ENCODE peak calls at places on chromosomes 16 and 17, in ten cellular contexts. F, B, R, N, O, S, E, W, A and J are unnamed samples.

GRCh38 chr17:35898283-35899070 is 18.3 kb upstream of the CCL5 start:
- DNase-seq in F (peak; percentile 19), B (no peak), R (no peak), N (no peak), O (no peak), S (no peak), E (peak; percentile 15), W (no peak), A (no peak), J (no peak)

GRCh38 chr16:8885674-8886592 is 3.8 kb downstream of the LITAFD start:
- DNase-seq in F (no peak), B (peak; percentile 52), R (no peak), N (no peak), O (no peak), S (peak; percentile 51), E (peak; percentile 48), W (no peak), A (no peak), J (peak; percentile 73)

GRCh38 chr17:45429338-45430005 is 3.2 kb downstream of the ARHGAP27 start:
- DNase-seq in F (no peak), B (peak; percentile 60), R (no peak), N (no peak), O (no peak), S (no peak), E (no peak), W (no peak), A (no peak), J (no peak)

GRCh38 chr17:14604920-14605599 is 304.2 kb downstream of the HS3ST3B1 start:
- DNase-seq in F (peak; percentile 13), B (no peak), R (peak; percentile 2), N (no peak), O (no peak), S (no peak), E (no peak), W (no peak), A (no peak), J (no peak)

GRCh38 chr17:50603340-50603739 is 31.3 kb upstream of the ABCC3 start:
- DNase-seq in F (no peak), B (no peak), R (no peak), N (no peak), O (no peak), S (no peak), E (no peak), W (no peak), A (no peak), J (no peak)

GRCh38 chr17:292016-292415 is 60.6 kb downstream of the RPH3AL start:
- DNase-seq in F (no peak), B (no peak), R (no peak), N (no peak), O (no peak), S (no peak), E (no peak), W (no peak), A (no peak), J (no peak)

GRCh38 chr17:51164911-51165679 is 1.1 kb upstream of the NME2 start:
- DNase-seq in F (no peak), B (no peak), R (no peak), N (no peak), O (no peak), S (no peak), E (no peak), W (no peak), A (no peak), J (no peak)

GRCh38 chr16:5865231-5865630 is 767.6 kb upstream of the EEF2KMT start:
- DNase-seq in F (no peak), B (no peak), R (no peak), N (no peak), O (no peak), S (no peak), E (no peak), W (no peak), A (no peak), J (no peak)

GRCh38 chr17:76397184-76397583 is 12.8 kb downstream of the SPHK1 start:
- DNase-seq in F (no peak), B (no peak), R (no peak), N (no peak), O (no peak), S (no peak), E (no peak), W (no peak), A (no peak), J (no peak)

GRCh38 chr17:633641-634091 is 81.0 kb downstream of the VPS53 start:
- DNase-seq in F (no peak), B (no peak), R (no peak), N (no peak), O (no peak), S (no peak), E (peak; percentile 78), W (peak; percentile 39), A (no peak), J (no peak)

GRCh38 chr16:68951991-68952877 is 108.9 kb downstream of the TANGO6 start:
- DNase-seq in F (no peak), B (no peak), R (no peak), N (no peak), O (no peak), S (peak; percentile 24), E (peak; percentile 29), W (no peak), A (no peak), J (no peak)

GRCh38 chr17:36731091-36731490 is 129.7 kb downstream of the MRM1 start:
- DNase-seq in F (no peak), B (no peak), R (no peak), N (no peak), O (no peak), S (no peak), E (no peak), W (no peak), A (no peak), J (no peak)

GRCh38 chr17:50181601-50182345 is 16.0 kb downstream of the SGCA start:
- DNase-seq in F (no peak), B (no peak), R (no peak), N (no peak), O (no peak), S (peak; percentile 65), E (no peak), W (no peak), A (no peak), J (peak; percentile 50)

GRCh38 chr16:17331071-17331521 is 139.7 kb downstream of the XYLT1 start:
- DNase-seq in F (peak; percentile 55), B (no peak), R (no peak), N (no peak), O (no peak), S (no peak), E (no peak), W (peak; percentile 55), A (no peak), J (no peak)

DNA sequence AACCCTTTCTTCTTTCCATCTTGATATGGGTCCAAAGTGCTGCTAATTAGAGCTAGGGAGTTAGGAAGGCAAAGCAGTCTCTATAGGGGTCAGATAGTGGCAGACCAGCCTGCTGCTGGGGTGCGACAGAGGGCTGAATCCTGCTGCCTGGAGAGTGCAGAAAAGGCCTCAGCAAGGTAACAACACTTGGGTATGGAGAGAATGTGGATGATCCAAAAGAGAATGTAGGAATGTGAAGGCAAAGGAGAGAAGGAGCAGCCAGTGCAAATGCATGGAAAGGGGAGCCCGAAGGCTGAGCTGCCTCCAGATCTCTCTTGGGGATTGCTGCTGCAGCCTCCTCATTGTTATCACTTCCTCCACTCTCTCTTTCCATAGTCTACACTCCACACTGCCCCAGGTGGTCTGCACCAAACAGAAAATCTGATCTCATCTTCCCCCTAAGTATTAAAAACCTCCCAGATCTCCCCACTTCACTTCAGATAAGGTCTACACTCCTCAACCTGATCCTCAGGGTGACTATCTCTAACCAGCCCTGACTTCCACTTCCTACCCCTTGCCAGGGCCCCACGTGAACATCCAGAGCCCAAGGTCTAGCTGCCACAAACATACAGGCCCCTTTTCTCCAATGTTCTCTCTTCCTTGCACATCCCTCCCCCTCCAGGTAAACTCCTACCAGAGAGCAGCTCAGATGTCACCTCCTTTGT is 28.8 kb downstream of the TOM1L2 start:
- DNase-seq in F (no peak), B (no peak), R (no peak), N (no peak), O (no peak), S (no peak), E (no peak), W (no peak), A (no peak), J (no peak)
- H3K4me1 ChIP-seq in F (peaks cover 42% of the 10 kb centered on the region), B (peaks cover 43% of the 10 kb centered on the region), R (peaks cover 45% of the 10 kb centered on the region), N (peaks cover 14% of the 10 kb centered on the region), O (peaks cover 66% of the 10 kb centered on the region), S (peaks cover 40% of the 10 kb centered on the region), E (peaks cover 43% of the 10 kb centered on the region), W (peaks cover 6% of the 10 kb centered on the region), A (no peaks in the 10 kb centered on the region), J (peaks cover 69% of the 10 kb centered on the region)

DNA sequence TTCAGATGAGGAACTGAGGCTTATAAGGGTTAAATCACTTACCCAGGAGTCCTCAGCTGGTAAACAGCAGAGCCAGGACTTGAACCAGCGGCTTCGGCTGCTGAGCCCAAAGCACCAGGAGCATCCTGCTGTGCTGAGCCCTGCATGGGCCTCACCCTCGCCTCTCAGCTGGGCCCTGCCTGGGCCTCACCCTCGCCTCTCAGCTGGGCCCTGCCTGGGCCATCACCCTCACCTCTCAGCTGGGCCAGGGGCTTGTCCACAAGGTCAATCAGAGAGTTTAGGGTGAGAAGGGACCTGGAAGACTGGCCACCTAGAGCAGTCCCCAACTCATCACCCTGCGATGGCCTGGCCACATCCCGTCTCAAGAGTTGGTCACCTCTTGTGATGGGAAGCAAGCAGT is 4.2 kb downstream of the STAC2 start:
- DNase-seq in F (no peak), B (no peak), R (no peak), N (no peak), O (no peak), S (no peak), E (no peak), W (no peak), A (no peak), J (no peak)
- H3K27me3 ChIP-seq in F (peaks cover 24% of the 10 kb centered on the region), B (peaks cover 76% of the 10 kb centered on the region), R (peaks cover 8% of the 10 kb centered on the region), N (peaks cover 14% of the 10 kb centered on the region), O (peaks cover 15% of the 10 kb centered on the region), S (peaks cover 76% of the 10 kb centered on the region), E (peaks cover 44% of the 10 kb centered on the region), W (no peaks in the 10 kb centered on the region), A (peaks cover 27% of the 10 kb centered on the region), J (peaks cover 26% of the 10 kb centered on the region)

DNA sequence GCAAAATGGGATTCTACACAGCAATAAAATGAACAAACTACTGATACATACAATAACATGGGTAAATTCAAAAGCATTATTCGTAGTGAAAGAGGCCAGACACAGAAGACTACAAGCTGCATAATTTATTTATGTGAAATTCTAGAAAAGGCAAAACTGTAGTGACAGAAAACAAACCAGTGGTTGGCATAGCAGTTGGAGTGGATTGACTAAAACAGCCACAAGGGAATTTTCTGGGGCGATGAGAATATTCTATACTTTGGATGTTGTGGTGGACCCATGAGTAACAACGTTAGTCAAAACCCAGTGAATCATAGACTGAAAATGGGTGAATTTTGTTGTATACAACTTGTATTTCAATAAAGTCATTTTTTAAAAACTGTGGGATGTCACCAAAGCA is 63.2 kb upstream of the RPL38 start:
- DNase-seq in F (no peak), B (no peak), R (no peak), N (no peak), O (no peak), S (no peak), E (no peak), W (no peak), A (no peak), J (no peak)
- H3K9me3 ChIP-seq in F (peaks cover 14% of the 10 kb centered on the region), B (no peaks in the 10 kb centered on the region), R (no peaks in the 10 kb centered on the region), N (peaks cover 8% of the 10 kb centered on the region), O (no peaks in the 10 kb centered on the region), S (peaks cover 8% of the 10 kb centered on the region), E (peaks cover 2% of the 10 kb centered on the region), W (no peaks in the 10 kb centered on the region), A (peaks cover 3% of the 10 kb centered on the region), J (peaks cover 2% of the 10 kb centered on the region)

DNA sequence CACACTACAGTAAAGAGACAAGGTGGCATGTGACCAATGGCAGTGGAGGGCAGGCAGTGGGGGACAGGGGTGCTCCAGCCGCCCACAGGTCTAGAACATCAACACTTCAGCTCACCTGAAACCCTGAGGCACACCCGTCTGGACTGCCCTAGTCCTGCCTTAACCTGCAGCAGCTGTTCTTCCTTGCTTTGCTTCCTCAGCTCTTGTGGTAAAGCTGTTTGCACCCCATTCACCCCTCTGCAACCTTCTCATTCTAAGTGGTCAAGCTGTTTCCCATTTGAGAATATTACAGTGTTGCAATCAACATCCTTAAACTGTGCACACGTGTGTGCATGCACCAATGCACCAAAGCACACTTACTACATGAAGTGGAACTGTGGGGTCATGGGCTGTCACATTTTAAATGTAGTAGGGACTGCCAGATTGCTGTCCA is 32.3 kb downstream of the SCNN1B start:
- DNase-seq in F (no peak), B (no peak), R (no peak), N (no peak), O (no peak), S (no peak), E (no peak), W (no peak), A (no peak), J (no peak)
- H3K4me1 ChIP-seq in F (no peaks in the 10 kb centered on the region), B (no peaks in the 10 kb centered on the region), R (peaks cover 13% of the 10 kb centered on the region), N (no peaks in the 10 kb centered on the region), O (no peaks in the 10 kb centered on the region), S (no peaks in the 10 kb centered on the region), E (no peaks in the 10 kb centered on the region), W (no peaks in the 10 kb centered on the region), A (no peaks in the 10 kb centered on the region), J (no peaks in the 10 kb centered on the region)